ENCODE peak calls at places on chromosome 4, in five cellular contexts. One of them, this sample, is unnamed.

GRCh38 chr4:173835863-173836262 is 305.8 kb upstream of the HAND2 start:
- DNase-seq in H1: no peak
- DNase-seq in A549: no peak
- DNase-seq in HepG2: no peak
- DNase-seq in K562: no peak
- DNase-seq in this sample: no peak

GRCh38 chr4:112311516-112311915 is 14.3 kb downstream of the ALPK1 start:
- DNase-seq in HepG2: no peak
- DNase-seq in A549: no peak
- DNase-seq in H1: no peak
- DNase-seq in K562: no peak
- DNase-seq in this sample: no peak

GRCh38 chr4:6703786-6704185 is 5.9 kb downstream of the MRFAP1L1 start:
- DNase-seq in H1: no peak
- DNase-seq in HepG2: peak; percentile 43
- DNase-seq in A549: no peak
- DNase-seq in K562: no peak
- DNase-seq in this sample: peak; percentile 27

GRCh38 chr4:186104895-186105720 is 604 bp downstream of the FAM149A start:
- DNase-seq in K562: no peak
- DNase-seq in A549: no peak
- DNase-seq in HepG2: no peak
- DNase-seq in H1: no peak
- DNase-seq in this sample: no peak

GRCh38 chr4:19729873-19730735 is 521.6 kb upstream of the SLIT2 start:
- DNase-seq in K562: no peak
- DNase-seq in HepG2: no peak
- DNase-seq in A549: no peak
- DNase-seq in H1: no peak
- DNase-seq in this sample: peak; percentile 86

GRCh38 chr4:5036239-5036638 is 15.0 kb upstream of the STK32B start:
- DNase-seq in H1: no peak
- DNase-seq in HepG2: no peak
- DNase-seq in A549: no peak
- DNase-seq in K562: peak; percentile 69
- DNase-seq in this sample: no peak

GRCh38 chr4:3747582-3747906 is 18.6 kb upstream of the ADRA2C start:
- DNase-seq in K562: peak; percentile 45
- DNase-seq in HepG2: no peak
- DNase-seq in H1: peak; percentile 39
- DNase-seq in A549: no peak
- DNase-seq in this sample: no peak

GRCh38 chr4:37383579-37384229 is 139.2 kb downstream of the NWD2 start:
- DNase-seq in H1: no peak
- DNase-seq in A549: peak; percentile 9
- DNase-seq in K562: peak; percentile 27
- DNase-seq in HepG2: peak; percentile 30
- DNase-seq in this sample: peak; percentile 13

GRCh38 chr4:61614256-61614655 is 414.1 kb downstream of the ADGRL3 start:
- DNase-seq in H1: no peak
- DNase-seq in A549: no peak
- DNase-seq in K562: no peak
- DNase-seq in HepG2: no peak
- DNase-seq in this sample: no peak

GRCh38 chr4:155769092-155769491 is 10.3 kb downstream of the GUCY1B1 start:
- DNase-seq in HepG2: no peak
- DNase-seq in H1: no peak
- DNase-seq in A549: no peak
- DNase-seq in K562: no peak
- DNase-seq in this sample: no peak

GRCh38 chr4:150570862-150571261 is 11.1 kb upstream of the MAB21L2 start:
- DNase-seq in H1: no peak
- DNase-seq in HepG2: no peak
- DNase-seq in A549: no peak
- DNase-seq in K562: peak; percentile 50
- DNase-seq in this sample: no peak

GRCh38 chr4:40848981-40849380 is 99.2 kb downstream of the NSUN7 start:
- DNase-seq in HepG2: no peak
- DNase-seq in A549: no peak
- DNase-seq in K562: no peak
- DNase-seq in H1: no peak
- DNase-seq in this sample: peak; percentile 58

GRCh38 chr4:56651071-56651384 is 30.1 kb downstream of the HOPX start:
- DNase-seq in A549: no peak
- DNase-seq in H1: no peak
- DNase-seq in K562: no peak
- DNase-seq in HepG2: no peak
- DNase-seq in this sample: no peak

GRCh38 chr4:64598068-64598467 is 188.8 kb upstream of the TECRL start:
- DNase-seq in HepG2: no peak
- DNase-seq in H1: no peak
- DNase-seq in A549: no peak
- DNase-seq in K562: no peak
- DNase-seq in this sample: no peak

GRCh38 chr4:73603307-73603710 is 16.9 kb downstream of the RASSF6 start:
- DNase-seq in HepG2: peak; percentile 88
- DNase-seq in A549: peak; percentile 51
- DNase-seq in K562: no peak
- DNase-seq in H1: no peak
- DNase-seq in this sample: no peak

GRCh38 chr4:72983706-72984105 is 85.8 kb downstream of the COX18 start:
- DNase-seq in K562: no peak
- DNase-seq in A549: no peak
- DNase-seq in HepG2: no peak
- DNase-seq in H1: no peak
- DNase-seq in this sample: peak; percentile 23

GRCh38 chr4:40401646-40402045 is 66.5 kb downstream of the CHRNA9 start:
- DNase-seq in H1: no peak
- DNase-seq in K562: no peak
- DNase-seq in HepG2: no peak
- DNase-seq in A549: no peak
- DNase-seq in this sample: no peak

GRCh38 chr4:147094228-147094627 is 148.6 kb upstream of the TTC29 start:
- DNase-seq in HepG2: no peak
- DNase-seq in H1: no peak
- DNase-seq in K562: no peak
- DNase-seq in A549: no peak
- DNase-seq in this sample: no peak

GRCh38 chr4:122450847-122451246 is 5.7 kb downstream of the IL2 start:
- DNase-seq in K562: peak; percentile 12
- DNase-seq in A549: peak; percentile 0
- DNase-seq in HepG2: peak; percentile 1
- DNase-seq in H1: peak; percentile 23
- DNase-seq in this sample: no peak

GRCh38 chr4:1477045-1477905 is 71.0 kb upstream of the NKX1-1 start:
- DNase-seq in HepG2: no peak
- DNase-seq in H1: no peak
- DNase-seq in A549: no peak
- DNase-seq in K562: no peak
- DNase-seq in this sample: no peak
- H3K4me2 ChIP-seq in HepG2: no peak overlapping the region
- H3K4me2 ChIP-seq in H1: no peak overlapping the region
- H3K4me2 ChIP-seq in A549: no peak overlapping the region
- H3K4me2 ChIP-seq in K562: no peak overlapping the region
- H3K4me2 ChIP-seq in this sample: no peak overlapping the region

GRCh38 chr4:162793004-162793403 is 373.7 kb downstream of the NAF1 start:
- DNase-seq in H1: no peak
- DNase-seq in HepG2: no peak
- DNase-seq in K562: no peak
- DNase-seq in A549: no peak
- DNase-seq in this sample: no peak

GRCh38 chr4:162791321-162791720 is 375.4 kb downstream of the NAF1 start:
- DNase-seq in K562: no peak
- DNase-seq in A549: no peak
- DNase-seq in HepG2: no peak
- DNase-seq in H1: no peak
- DNase-seq in this sample: no peak

GRCh38 chr4:162793571-162793970 is 373.1 kb downstream of the NAF1 start:
- DNase-seq in K562: no peak
- DNase-seq in H1: no peak
- DNase-seq in HepG2: no peak
- DNase-seq in A549: no peak
- DNase-seq in this sample: no peak
- TF ChIP-seq JUN in K562: no peak
- TF ChIP-seq JUN in H1: no peak
- TF ChIP-seq JUN in HepG2: no peak
- TF ChIP-seq JUN in A549: no peak
- TF ChIP-seq JUN in this sample: no peak

GRCh38 chr4:81465668-81466357 is 5.9 kb downstream of the RASGEF1B start:
- DNase-seq in A549: no peak
- DNase-seq in H1: no peak
- DNase-seq in HepG2: no peak
- DNase-seq in K562: no peak
- DNase-seq in this sample: no peak
- H3K4me2 ChIP-seq in A549: no peak overlapping the region
- H3K4me2 ChIP-seq in H1: no peak overlapping the region
- H3K4me2 ChIP-seq in HepG2: no peak overlapping the region
- H3K4me2 ChIP-seq in K562: no peak overlapping the region
- H3K4me2 ChIP-seq in this sample: no peak overlapping the region

DNA sequence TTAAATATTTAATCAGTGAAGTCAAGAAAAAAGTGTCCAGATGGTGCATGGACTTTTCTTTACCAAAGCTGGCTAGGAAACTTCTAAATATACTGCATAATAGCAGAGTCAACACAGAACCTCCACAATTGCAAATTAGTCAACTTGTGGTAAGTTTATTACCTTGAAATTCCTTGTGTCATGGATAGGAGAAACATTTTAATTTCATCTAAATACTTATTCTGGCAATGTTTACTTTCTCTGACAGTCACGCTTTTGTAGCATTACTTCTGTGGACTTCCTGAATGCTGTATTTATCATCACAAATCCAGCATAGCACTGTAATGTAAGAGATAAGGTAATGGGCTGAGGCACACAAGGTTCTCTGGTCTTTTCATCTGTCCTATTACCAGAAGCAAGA is 2266.1 kb downstream of the PCDH7 start:
- DNase-seq in HepG2: no peak
- DNase-seq in H1: no peak
- DNase-seq in K562: no peak
- DNase-seq in A549: no peak
- DNase-seq in this sample: no peak
- TF ChIP-seq JUN in HepG2: no peak
- TF ChIP-seq JUN in H1: no peak
- TF ChIP-seq JUN in K562: no peak
- TF ChIP-seq JUN in A549: no peak
- TF ChIP-seq JUN in this sample: no peak

DNA sequence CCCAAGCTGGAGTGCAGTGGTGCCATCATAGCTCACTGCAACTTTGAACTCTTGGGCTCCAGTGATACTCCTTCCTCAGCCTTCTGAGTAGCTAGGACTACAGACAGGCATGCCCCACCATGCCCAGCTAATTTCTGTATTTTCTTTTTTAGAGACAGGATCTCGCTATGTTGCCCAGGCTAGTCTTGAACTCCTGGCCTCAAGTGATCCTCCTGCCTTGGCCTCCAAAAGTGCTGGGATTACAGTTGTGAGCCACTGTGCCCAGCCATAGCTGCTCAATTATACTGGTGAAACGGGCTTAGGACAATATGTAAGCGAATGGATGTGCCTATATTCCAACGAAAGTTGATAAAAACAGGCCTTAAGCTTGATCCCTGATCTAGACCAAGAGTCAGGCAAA is 13.1 kb downstream of the CASP3 start:
- DNase-seq in HepG2: no peak
- DNase-seq in H1: no peak
- DNase-seq in K562: no peak
- DNase-seq in A549: no peak
- DNase-seq in this sample: no peak
- H3K4me2 ChIP-seq in HepG2: no peak overlapping the region
- H3K4me2 ChIP-seq in H1: no peak overlapping the region
- H3K4me2 ChIP-seq in K562: no peak overlapping the region
- H3K4me2 ChIP-seq in A549: no peak overlapping the region
- H3K4me2 ChIP-seq in this sample: no peak overlapping the region